ENCODE peak calls at places on chromosome 6, in nine cellular contexts. A is IMR-90, R is transverse colon, V is adrenal gland, Q is right atrium auricular region, X is fibroblast of the aortic adventitia, K is mammary epithelial cell, E is GM13977, Y is neural crest cell. M is an unnamed sample.

GRCh38 chr6:7939864-7940228 is 29.3 kb upstream of the TXNDC5 start:
- DNase-seq in A (no peak), R (no peak), V (no peak), Q (no peak), X (no peak), K (no peak), E (no peak), Y (no peak), M (no peak)

GRCh38 chr6:40315055-40315454 is 272.1 kb downstream of the LRFN2 start:
- DNase-seq in A (no peak), R (no peak), V (no peak), Q (no peak), X (no peak), K (no peak), E (no peak), Y (no peak), M (no peak)

GRCh38 chr6:6131492-6132109 is 124.9 kb upstream of the NRN1 start:
- DNase-seq in A (no peak), R (no peak), V (peak; percentile 5), Q (no peak), X (no peak), K (peak; percentile 21), E (peak; percentile 56), Y (no peak), M (peak; percentile 51)

GRCh38 chr6:138986578-138986977 is 1.5 kb downstream of the REPS1 start:
- DNase-seq in A (peak; percentile 60), R (no peak), V (no peak), Q (no peak), X (peak; percentile 36), K (peak; percentile 34), E (no peak), Y (no peak), M (no peak)

GRCh38 chr6:49664817-49665216 is 28.2 kb upstream of the RHAG start:
- DNase-seq in A (no peak), R (no peak), V (no peak), Q (no peak), X (no peak), K (no peak), E (no peak), Y (no peak), M (no peak)

GRCh38 chr6:84842526-84843161 is 78.2 kb upstream of the TBX18 start:
- DNase-seq in A (no peak), R (no peak), V (no peak), Q (no peak), X (peak; percentile 81), K (no peak), E (no peak), Y (no peak), M (no peak)

GRCh38 chr6:86010915-86011786 is 368.5 kb upstream of the SYNCRIP start:
- DNase-seq in A (no peak), R (no peak), V (no peak), Q (no peak), X (no peak), K (no peak), E (no peak), Y (no peak), M (no peak)

GRCh38 chr6:91575032-91575431 is 988.2 kb upstream of the MAP3K7 start:
- DNase-seq in A (peak; percentile 15), R (no peak), V (no peak), Q (no peak), X (no peak), K (no peak), E (peak; percentile 2), Y (no peak), M (no peak)

GRCh38 chr6:140183881-140184280 is 809.4 kb upstream of the CITED2 start:
- DNase-seq in A (peak; percentile 14), R (no peak), V (no peak), Q (no peak), X (peak; percentile 36), K (no peak), E (no peak), Y (no peak), M (no peak)

GRCh38 chr6:147742445-147742844 is 234.0 kb downstream of the SAMD5 start:
- DNase-seq in A (no peak), R (no peak), V (no peak), Q (no peak), X (no peak), K (no peak), E (no peak), Y (no peak), M (no peak)

GRCh38 chr6:44388135-44388487 is 605 bp downstream of the CDC5L start:
- DNase-seq in A (no peak), R (peak; percentile 13), V (no peak), Q (no peak), X (no peak), K (peak; percentile 9), E (no peak), Y (no peak), M (no peak)

GRCh38 chr6:133958782-133959181 is 5.8 kb downstream of the TBPL1 start:
- DNase-seq in A (no peak), R (no peak), V (no peak), Q (no peak), X (no peak), K (no peak), E (no peak), Y (no peak), M (no peak)

GRCh38 chr6:146041282-146041681 is 12.4 kb downstream of the GRM1 start:
- DNase-seq in A (no peak), R (no peak), V (no peak), Q (no peak), X (peak; percentile 49), K (peak; percentile 11), E (no peak), Y (no peak), M (no peak)

GRCh38 chr6:111428803-111429202 is 54.2 kb downstream of the REV3L start:
- DNase-seq in A (no peak), R (no peak), V (no peak), Q (no peak), X (no peak), K (no peak), E (no peak), Y (no peak), M (no peak)

GRCh38 chr6:129432738-129433137 is 277.2 kb downstream of the ARHGAP18 start:
- DNase-seq in A (peak; percentile 31), R (no peak), V (no peak), Q (no peak), X (no peak), K (peak; percentile 9), E (no peak), Y (no peak), M (no peak)

GRCh38 chr6:127188752-127189151 is 70.3 kb downstream of the RSPO3 start:
- DNase-seq in A (no peak), R (no peak), V (no peak), Q (no peak), X (no peak), K (no peak), E (no peak), Y (no peak), M (no peak)

GRCh38 chr6:127186889-127187288 is 68.4 kb downstream of the RSPO3 start:
- DNase-seq in A (no peak), R (peak; percentile 53), V (peak; percentile 58), Q (peak; percentile 80), X (no peak), K (peak; percentile 24), E (no peak), Y (peak; percentile 28), M (peak; percentile 26)

GRCh38 chr6:127191716-127192115 is 73.2 kb downstream of the RSPO3 start:
- DNase-seq in A (peak; percentile 65), R (no peak), V (no peak), Q (no peak), X (peak; percentile 63), K (peak; percentile 28), E (no peak), Y (no peak), M (no peak)

GRCh38 chr6:127192911-127193503 is 73.7 kb upstream of the RNF146 start:
- DNase-seq in A (peak; percentile 62), R (no peak), V (no peak), Q (no peak), X (peak; percentile 87), K (peak; percentile 11), E (no peak), Y (no peak), M (no peak)

DNA sequence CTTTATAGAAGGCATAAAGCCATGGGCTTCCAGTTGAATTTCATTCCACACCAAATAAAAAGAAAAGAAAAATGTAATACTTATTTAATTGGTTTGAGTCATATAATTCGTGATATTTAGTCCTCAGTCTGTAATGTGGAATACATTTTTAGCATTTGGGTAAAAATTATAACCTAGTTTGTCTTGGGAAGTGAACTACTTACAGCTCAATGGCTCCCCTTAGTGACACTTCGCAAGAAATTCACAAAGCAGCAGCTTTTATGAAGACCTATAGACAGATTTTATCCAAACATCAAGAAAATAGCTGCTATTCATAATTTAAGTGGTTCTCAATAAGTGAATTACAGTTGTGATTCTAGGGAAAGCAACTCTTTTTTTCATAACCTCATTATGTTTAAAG is 72.1 kb downstream of the RSPO3 start:
- DNase-seq in A (peak; percentile 61), R (no peak), V (no peak), Q (no peak), X (peak; percentile 76), K (no peak), E (no peak), Y (no peak), M (no peak)
- TF ChIP-seq CTCF in A (peak; percentile 59), R (no peak), V (peak; percentile 33), Q (peak; percentile 60), X (peak; percentile 69), K (peak; percentile 52), E (peak; percentile 46), Y (peak; percentile 66), M (peak; percentile 11)

DNA sequence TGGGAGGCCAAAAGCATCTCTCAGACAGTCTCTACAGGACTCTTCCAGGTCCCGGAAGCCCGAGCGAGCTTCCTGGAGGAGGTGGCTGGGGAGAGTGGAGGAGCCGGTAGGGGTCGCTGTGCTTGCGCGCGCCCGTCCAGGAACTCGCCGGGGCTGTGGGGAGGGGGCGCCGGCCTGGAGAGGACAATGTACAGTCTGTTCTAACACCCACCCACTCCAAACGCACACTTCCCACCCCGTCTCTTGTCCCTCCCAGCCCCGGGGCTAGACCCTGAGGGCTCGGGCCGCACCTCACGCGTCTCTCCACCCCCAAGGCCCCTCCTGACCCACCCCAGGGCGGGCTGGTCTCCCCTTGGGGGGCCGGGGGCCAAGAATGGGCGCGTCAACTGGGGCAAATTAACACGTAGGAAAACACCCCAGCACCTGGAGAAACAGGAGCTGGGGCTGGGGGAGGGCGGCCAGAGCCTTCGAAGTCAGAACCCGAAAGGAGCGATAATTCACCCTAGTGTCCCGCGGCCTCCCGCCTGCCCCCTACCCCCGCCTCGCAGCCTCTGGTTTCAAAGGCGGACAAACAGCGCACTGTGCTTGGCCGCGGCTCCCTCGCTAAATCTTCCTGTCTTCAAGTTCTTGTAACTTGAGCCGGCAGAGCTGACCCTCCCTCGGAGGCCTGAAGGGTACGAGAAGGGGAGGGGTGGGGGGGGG is 103.2 kb upstream of the FOXP4 start:
- DNase-seq in A (peak; percentile 27), R (peak; percentile 32), V (peak; percentile 39), Q (no peak), X (no peak), K (no peak), E (no peak), Y (peak; percentile 87), M (no peak)
- TF ChIP-seq CTCF in A (peak; percentile 24), R (peak; percentile 29), V (no peak), Q (peak; percentile 59), X (peak; percentile 39), K (peak; percentile 28), E (peak; percentile 53), Y (peak; percentile 86), M (peak; percentile 7)

GRCh38 chr6:90221403-90221802 is 75.2 kb downstream of the BACH2 start:
- DNase-seq in A (no peak), R (no peak), V (no peak), Q (no peak), X (no peak), K (no peak), E (no peak), Y (no peak), M (no peak)
- TF ChIP-seq CTCF in A (no peak), R (no peak), V (no peak), Q (no peak), X (no peak), K (no peak), E (no peak), Y (no peak), M (no peak)

GRCh38 chr6:166744654-166745134 is 117.6 kb upstream of the RPS6KA2 start:
- DNase-seq in A (no peak), R (no peak), V (no peak), Q (no peak), X (no peak), K (no peak), E (no peak), Y (no peak), M (no peak)
- TF ChIP-seq CTCF in A (no peak), R (no peak), V (no peak), Q (no peak), X (no peak), K (no peak), E (no peak), Y (no peak), M (no peak)

M was measured in GM10248.